ENCODE peak calls at places on chromosomes 12 and 14, in six cellular contexts. O, R, B, G, N and U are unnamed samples.

GRCh38 chr14:63421919-63422318 is 103.2 kb upstream of the GPHB5 start:
- DNase-seq in G (no peak), B (no peak), O (no peak), R (no peak), N (no peak), U (no peak)

GRCh38 chr12:115398311-115398781 is 714.4 kb upstream of the TBX3 start:
- DNase-seq in G (no peak), B (no peak), R (no peak), N (no peak), O (peak), U (peak)

GRCh38 chr14:77931441-77931840 is 131.5 kb downstream of the ADCK1 start:
- DNase-seq in R (no peak), N (no peak), B (no peak), G (no peak), O (no peak), U (no peak)

GRCh38 chr12:71626768-71627167 is 36.9 kb downstream of the ZFC3H1 start:
- DNase-seq in N (no peak), O (no peak), G (peak), B (no peak), R (no peak), U (no peak)

GRCh38 chr12:48998497-48999353 is 450 bp downstream of the DDN start:
- DNase-seq in B (peak), R (peak), G (no peak), N (peak), O (no peak), U (no peak)

GRCh38 chr14:34715108-34715863 is 893 bp upstream of the CFL2 start:
- DNase-seq in O (no peak), G (no peak), B (no peak), N (no peak), R (no peak), U (no peak)

GRCh38 chr12:56632701-56633464 is 2.8 kb upstream of the BAZ2A start:
- DNase-seq in B (no peak), G (peak), N (no peak), R (peak), O (no peak), U (no peak)

GRCh38 chr12:26378721-26379120 is 183.3 kb downstream of the SSPN start:
- DNase-seq in N (no peak), O (no peak), R (no peak), B (no peak), G (no peak), U (no peak)

GRCh38 chr12:53381739-53382630 is 2.0 kb downstream of the SP1 start:
- DNase-seq in B (peak), N (peak), R (peak), G (peak), O (peak), U (peak)

GRCh38 chr12:6182279-6182898 is 17.8 kb upstream of the CD9 start:
- DNase-seq in R (no peak), B (peak), N (no peak), G (peak), O (no peak), U (no peak)

GRCh38 chr14:80930095-80930494 is 11.4 kb downstream of the CEP128 start:
- DNase-seq in R (no peak), B (no peak), O (no peak), N (no peak), G (no peak), U (no peak)